ENCODE peak calls at places on chromosome 21, in five cellular contexts. N is stomach, K is fibroblast of mammary gland, Q is RWPE1, R is DND-41. I is an unnamed sample.

GRCh38 chr21:43278359-43278758 is 109.6 kb downstream of the CRYAA start:
- DNase-seq in N (no peak), K (no peak), Q (no peak), R (no peak), I (no peak)

GRCh38 chr21:41943468-41944250 is 10.2 kb downstream of the C2CD2 start:
- DNase-seq in N (no peak), K (no peak), Q (no peak), R (no peak), I (no peak)

GRCh38 chr21:24045775-24046215 is 1561.5 kb downstream of the MRPL39 start:
- DNase-seq in N (peak), K (peak), Q (peak), R (peak), I (no peak)

GRCh38 chr21:27572681-27573080 is 605.8 kb upstream of the ADAMTS5 start:
- DNase-seq in N (no peak), K (peak), Q (no peak), R (no peak), I (no peak)

GRCh38 chr21:28775071-28775470 is 217.6 kb downstream of the LTN1 start:
- DNase-seq in N (no peak), K (no peak), Q (no peak), R (no peak), I (no peak)

GRCh38 chr21:34345091-34345871 is 18.5 kb upstream of the KCNE2 start:
- DNase-seq in N (no peak), K (peak), Q (no peak), R (no peak), I (peak)

GRCh38 chr21:28240586-28240985 is 752.1 kb downstream of the LTN1 start:
- DNase-seq in N (no peak), K (no peak), Q (no peak), R (no peak), I (no peak)

GRCh38 chr21:28805885-28806284 is 186.8 kb downstream of the LTN1 start:
- DNase-seq in N (no peak), K (peak), Q (no peak), R (no peak), I (no peak)

GRCh38 chr21:42570841-42571387 is 57.3 kb downstream of the SLC37A1 start:
- DNase-seq in N (peak), K (no peak), Q (no peak), R (no peak), I (no peak)

GRCh38 chr21:38948377-38948776 is 142.6 kb downstream of the ETS2 start:
- DNase-seq in N (no peak), K (peak), Q (no peak), R (no peak), I (no peak)

GRCh38 chr21:42568834-42569731 is 55.4 kb downstream of the SLC37A1 start:
- DNase-seq in N (peak), K (no peak), Q (no peak), R (no peak), I (no peak)

GRCh38 chr21:34545079-34545884 is 33.3 kb upstream of the KCNE1 start:
- DNase-seq in N (no peak), K (peak), Q (no peak), R (no peak), I (no peak)

GRCh38 chr21:42811960-42812359 is 67.4 kb downstream of the WDR4 start:
- DNase-seq in N (no peak), K (no peak), Q (no peak), R (no peak), I (peak)

GRCh38 chr21:28256420-28256831 is 736.3 kb downstream of the LTN1 start:
- DNase-seq in N (no peak), K (no peak), Q (no peak), R (no peak), I (no peak)

GRCh38 chr21:41581592-41582228 is 73.8 kb upstream of the TMPRSS2 start:
- DNase-seq in N (peak), K (no peak), Q (no peak), R (no peak), I (no peak)

GRCh38 chr21:38459490-38459889 is 38.8 kb downstream of the ERG start:
- DNase-seq in N (no peak), K (no peak), Q (peak), R (no peak), I (no peak)

GRCh38 chr21:26587621-26588260 is 14.7 kb upstream of the CYYR1 start:
- DNase-seq in N (no peak), K (peak), Q (peak), R (no peak), I (no peak)

GRCh38 chr21:42830456-42831455 is 48.6 kb downstream of the WDR4 start:
- DNase-seq in N (peak), K (no peak), Q (no peak), R (peak), I (peak)

GRCh38 chr21:36807421-36808004 is 108.6 kb downstream of the SIM2 start:
- DNase-seq in N (no peak), K (no peak), Q (no peak), R (no peak), I (no peak)

GRCh38 chr21:35438643-35439404 is 389.7 kb upstream of the RUNX1 start:
- DNase-seq in N (peak), K (no peak), Q (no peak), R (peak), I (no peak)

GRCh38 chr21:42219606-42220137 is 732 bp downstream of the ABCG1 start:
- DNase-seq in N (peak), K (no peak), Q (no peak), R (no peak), I (no peak)

GRCh38 chr21:41927727-41928409 is 25.9 kb downstream of the C2CD2 start:
- DNase-seq in N (no peak), K (no peak), Q (no peak), R (no peak), I (no peak)

GRCh38 chr21:35291963-35292627 is 243.0 kb upstream of the RUNX1 start:
- DNase-seq in N (no peak), K (peak), Q (no peak), R (no peak), I (no peak)

GRCh38 chr21:17636711-17637110 is 24.0 kb upstream of the BTG3 start:
- DNase-seq in N (no peak), K (peak), Q (peak), R (no peak), I (no peak)

GRCh38 chr21:33551664-33552063 is 8.8 kb downstream of the SON start:
- DNase-seq in N (no peak), K (no peak), Q (no peak), R (no peak), I (no peak)

GRCh38 chr21:25080161-25080560 is 527.1 kb downstream of the MRPL39 start:
- DNase-seq in N (no peak), K (peak), Q (no peak), R (no peak), I (no peak)

GRCh38 chr21:42411891-42412635 is 8.4 kb downstream of the UBASH3A start:
- DNase-seq in N (no peak), K (no peak), Q (no peak), R (no peak), I (no peak)

GRCh38 chr21:36790616-36791015 is 91.7 kb downstream of the SIM2 start:
- DNase-seq in N (no peak), K (no peak), Q (no peak), R (no peak), I (no peak)

GRCh38 chr21:26572668-26573381 is at the start of gene CYYR1:
- DNase-seq in N (no peak), K (no peak), Q (peak), R (no peak), I (peak)

GRCh38 chr21:34668803-34669148 is at the start of gene CLIC6:
- DNase-seq in N (peak), K (no peak), Q (no peak), R (no peak), I (no peak)

DNA sequence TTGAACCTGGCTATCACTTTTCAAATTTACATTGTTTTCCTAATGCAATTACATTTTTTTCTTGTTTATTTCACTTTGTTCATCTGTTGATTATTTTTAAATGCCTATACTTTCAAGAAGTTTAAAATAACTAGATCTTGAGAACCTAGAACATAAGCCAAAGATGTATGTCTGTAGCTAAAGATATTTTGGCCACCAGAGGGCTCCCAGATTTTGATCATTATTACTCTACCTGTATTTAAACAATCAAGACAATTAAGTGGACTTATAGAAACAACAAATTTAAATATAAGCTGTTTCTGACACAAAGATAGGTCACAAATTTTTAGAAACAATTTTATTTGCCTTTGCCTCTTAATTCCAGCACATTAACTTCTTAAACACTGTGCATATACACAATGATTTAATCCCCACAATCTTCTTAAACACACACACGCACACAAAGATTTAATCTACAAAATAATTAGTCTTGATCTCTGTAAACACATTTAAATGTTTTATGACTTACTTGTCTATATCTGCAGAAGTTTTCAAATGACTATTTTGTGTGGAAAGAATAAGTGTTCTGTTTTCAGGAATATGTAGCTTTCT is 380.0 kb downstream of the DSCAM start:
- DNase-seq in N (no peak), K (peak), Q (no peak), R (no peak), I (no peak)
- TF ChIP-seq CTCF in N (peak), K (no peak), Q (peak), R (peak), I (peak)

DNA sequence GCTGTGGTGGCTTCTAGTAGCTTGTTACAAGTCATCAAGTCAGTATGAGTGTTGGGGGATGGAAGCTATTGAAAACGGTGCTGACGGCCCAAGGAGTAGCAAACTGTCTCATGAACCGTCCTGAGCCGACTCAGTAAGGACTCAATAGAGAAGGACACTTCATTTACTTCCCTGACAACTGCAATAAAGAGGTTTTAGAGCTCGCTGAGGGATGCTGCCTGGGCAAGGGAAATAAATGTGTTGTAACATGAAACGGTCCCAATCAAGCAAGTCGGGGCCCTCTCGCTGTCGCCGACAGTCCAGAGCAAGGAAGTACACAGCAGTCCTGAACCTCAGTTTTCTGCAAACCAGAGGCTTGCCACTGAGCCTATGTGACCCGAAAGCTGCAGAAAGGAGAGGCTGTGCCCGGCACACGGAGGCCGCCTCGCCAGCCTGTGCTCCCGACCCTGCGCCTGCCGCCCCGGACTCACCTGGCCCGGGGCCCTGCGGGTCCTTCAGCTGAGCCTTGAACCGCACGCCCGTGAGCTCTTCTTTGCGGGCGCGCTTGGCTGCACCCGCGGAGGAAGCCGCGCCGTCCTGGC is 423 bp downstream of the URB1 start:
- DNase-seq in N (no peak), K (no peak), Q (no peak), R (no peak), I (no peak)
- TF ChIP-seq CTCF in N (no peak), K (no peak), Q (no peak), R (no peak), I (no peak)

DNA sequence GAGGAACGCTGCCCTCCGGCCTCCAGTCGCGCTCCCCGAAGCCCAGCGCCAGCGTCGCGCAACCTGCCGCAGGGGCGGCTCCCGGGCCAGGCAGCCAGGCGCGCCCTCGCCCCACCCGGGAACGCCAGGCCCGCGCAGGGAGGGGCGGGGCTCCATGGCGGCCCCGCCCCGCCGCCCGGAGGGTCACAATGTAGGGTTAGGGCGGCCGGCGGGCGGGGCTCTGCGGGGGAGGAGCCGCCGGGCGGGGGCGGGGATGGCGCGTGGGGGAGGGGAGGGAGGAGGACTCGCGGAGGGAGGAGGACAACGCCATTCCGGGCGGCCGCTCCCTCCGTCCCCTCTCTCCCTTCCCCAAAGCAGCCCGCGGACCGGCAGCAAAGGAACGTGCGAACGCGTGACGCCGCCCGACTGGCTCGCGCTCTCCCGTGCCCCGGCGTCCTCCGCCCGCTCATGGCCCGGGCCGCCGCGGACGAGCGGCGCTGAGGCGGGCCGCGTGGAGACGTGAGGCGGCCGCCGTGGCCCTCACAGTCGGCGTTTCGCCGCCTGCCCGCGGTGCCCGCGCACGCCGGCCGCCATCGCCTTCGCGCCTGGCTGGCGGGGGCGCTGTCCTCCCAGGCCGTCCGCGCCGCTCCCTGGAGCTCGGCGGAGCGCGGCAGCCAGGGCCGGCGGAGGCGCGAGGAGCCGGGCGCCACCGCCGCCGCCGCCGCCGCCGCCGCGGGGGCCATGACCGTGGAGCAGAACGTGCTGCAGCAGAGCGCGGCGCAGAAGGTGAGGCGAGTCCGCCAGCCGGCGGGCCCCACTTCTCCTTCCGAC is at the start of gene USP25:
- DNase-seq in N (peak), K (peak), Q (peak), R (peak), I (peak)
- TF ChIP-seq CTCF in N (no peak), K (no peak), Q (peak), R (peak), I (peak)

GRCh38 chr21:16407403-16408279 is 677.9 kb downstream of the USP25 start:
- DNase-seq in N (no peak), K (no peak), Q (no peak), R (no peak), I (no peak)
- TF ChIP-seq CTCF in N (no peak), K (no peak), Q (no peak), R (no peak), I (no peak)

GRCh38 chr21:21165063-21165645 is 166.9 kb downstream of the NCAM2 start:
- DNase-seq in N (no peak), K (peak), Q (no peak), R (no peak), I (no peak)

GRCh38 chr21:21158376-21158918 is 160.2 kb downstream of the NCAM2 start:
- DNase-seq in N (no peak), K (no peak), Q (no peak), R (no peak), I (no peak)

GRCh38 chr21:21159253-21159899 is 161.2 kb downstream of the NCAM2 start:
- DNase-seq in N (no peak), K (peak), Q (no peak), R (no peak), I (no peak)

DNA sequence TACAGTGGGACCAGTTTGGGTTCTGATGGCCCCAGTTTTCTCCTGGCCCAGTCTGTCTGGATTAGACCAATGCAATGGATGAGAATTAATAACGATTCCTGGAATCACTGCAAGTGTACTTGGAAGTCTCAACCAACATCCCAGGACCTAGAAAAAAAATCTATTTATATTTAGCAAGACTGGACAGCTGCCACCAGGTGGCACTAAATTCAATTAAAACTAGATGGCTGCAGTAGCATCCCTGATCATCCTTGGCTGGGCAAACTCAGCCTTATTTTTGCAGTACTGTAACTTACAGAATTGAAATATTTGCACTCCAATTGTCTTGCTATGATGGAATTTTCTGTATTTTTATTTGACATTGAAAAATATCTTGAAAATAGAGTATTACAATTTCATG is 165.7 kb downstream of the NCAM2 start:
- DNase-seq in N (peak), K (peak), Q (peak), R (peak), I (no peak)
- TF ChIP-seq CTCF in N (peak), K (peak), Q (peak), R (peak), I (peak)

GRCh38 chr21:45248301-45248892 is 39.3 kb downstream of the POFUT2 start:
- DNase-seq in N (no peak), K (no peak), Q (no peak), R (no peak), I (no peak)

GRCh38 chr21:45250914-45251634 is 36.6 kb downstream of the POFUT2 start:
- DNase-seq in N (no peak), K (no peak), Q (no peak), R (no peak), I (no peak)

GRCh38 chr21:45250272-45250671 is 37.4 kb downstream of the POFUT2 start:
- DNase-seq in N (no peak), K (no peak), Q (no peak), R (no peak), I (no peak)

GRCh38 chr21:45249626-45250025 is 38.1 kb downstream of the POFUT2 start:
- DNase-seq in N (no peak), K (no peak), Q (no peak), R (no peak), I (peak)

GRCh38 chr21:45248893-45249381 is 38.8 kb downstream of the POFUT2 start:
- DNase-seq in N (no peak), K (peak), Q (no peak), R (no peak), I (peak)
- TF ChIP-seq CTCF in N (no peak), K (peak), Q (no peak), R (no peak), I (no peak)

I was measured in osteocyte.